ENCODE peak calls at places on chromosomes 13 and 19, in six cellular contexts. One of them, this sample, is unnamed.
A peak's percentile ranks its signal among the peaks of the same experiment; 100 is the strongest.

GRCh38 chr13:22937241-22937640 is 243.5 kb upstream of the SGCG start:
- DNase-seq in activated CD4-positive, CD25-positive, alpha-beta regulatory T cell treated with anti-CD3 and anti-CD28 coated beads, Interleukin-2, amount 50 U/mL, for 16 hours: no peak
- DNase-seq in activated naive CD8-positive, alpha-beta T cell treated with anti-CD3 and anti-CD28 coated beads for 36 hours: no peak
- DNase-seq in DMS153: no peak
- DNase-seq in EL: no peak
- DNase-seq in sigmoid colon: no peak
- DNase-seq in this sample: no peak

GRCh38 chr19:11699931-11700794 is 38.6 kb downstream of the ZNF823 start:
- DNase-seq in DMS153: no peak
- DNase-seq in EL: peak; percentile 28
- DNase-seq in activated naive CD8-positive, alpha-beta T cell treated with anti-CD3 and anti-CD28 coated beads for 36 hours: no peak
- DNase-seq in activated CD4-positive, CD25-positive, alpha-beta regulatory T cell treated with anti-CD3 and anti-CD28 coated beads, Interleukin-2, amount 50 U/mL, for 16 hours: no peak
- DNase-seq in sigmoid colon: no peak
- DNase-seq in this sample: peak; percentile 17

GRCh38 chr13:101289764-101290163 is 126.5 kb downstream of the NALCN start:
- DNase-seq in sigmoid colon: no peak
- DNase-seq in EL: peak; percentile 29
- DNase-seq in DMS153: peak; percentile 85
- DNase-seq in activated naive CD8-positive, alpha-beta T cell treated with anti-CD3 and anti-CD28 coated beads for 36 hours: no peak
- DNase-seq in activated CD4-positive, CD25-positive, alpha-beta regulatory T cell treated with anti-CD3 and anti-CD28 coated beads, Interleukin-2, amount 50 U/mL, for 16 hours: no peak
- DNase-seq in this sample: peak; percentile 64

GRCh38 chr19:39347332-39348227 is 5.4 kb downstream of the SAMD4B start:
- DNase-seq in EL: peak; percentile 34
- DNase-seq in sigmoid colon: no peak
- DNase-seq in activated CD4-positive, CD25-positive, alpha-beta regulatory T cell treated with anti-CD3 and anti-CD28 coated beads, Interleukin-2, amount 50 U/mL, for 16 hours: no peak
- DNase-seq in DMS153: no peak
- DNase-seq in activated naive CD8-positive, alpha-beta T cell treated with anti-CD3 and anti-CD28 coated beads for 36 hours: no peak
- DNase-seq in this sample: no peak

GRCh38 chr13:45506811-45507210 is 42.1 kb downstream of the COG3 start:
- DNase-seq in DMS153: no peak
- DNase-seq in activated CD4-positive, CD25-positive, alpha-beta regulatory T cell treated with anti-CD3 and anti-CD28 coated beads, Interleukin-2, amount 50 U/mL, for 16 hours: no peak
- DNase-seq in EL: no peak
- DNase-seq in sigmoid colon: no peak
- DNase-seq in activated naive CD8-positive, alpha-beta T cell treated with anti-CD3 and anti-CD28 coated beads for 36 hours: no peak
- DNase-seq in this sample: no peak

GRCh38 chr13:110479648-110480047 is 81.9 kb downstream of the RAB20 start:
- DNase-seq in activated naive CD8-positive, alpha-beta T cell treated with anti-CD3 and anti-CD28 coated beads for 36 hours: no peak
- DNase-seq in activated CD4-positive, CD25-positive, alpha-beta regulatory T cell treated with anti-CD3 and anti-CD28 coated beads, Interleukin-2, amount 50 U/mL, for 16 hours: no peak
- DNase-seq in DMS153: no peak
- DNase-seq in EL: no peak
- DNase-seq in sigmoid colon: no peak
- DNase-seq in this sample: no peak

GRCh38 chr19:12796146-12797071 is 5.1 kb downstream of the JUNB start:
- DNase-seq in activated naive CD8-positive, alpha-beta T cell treated with anti-CD3 and anti-CD28 coated beads for 36 hours: peak; percentile 71
- DNase-seq in EL: peak; percentile 79
- DNase-seq in sigmoid colon: peak; percentile 91
- DNase-seq in activated CD4-positive, CD25-positive, alpha-beta regulatory T cell treated with anti-CD3 and anti-CD28 coated beads, Interleukin-2, amount 50 U/mL, for 16 hours: peak; percentile 61
- DNase-seq in DMS153: peak; percentile 54
- DNase-seq in this sample: peak; percentile 83

GRCh38 chr19:40467007-40467565 is 285 bp downstream of the SPTBN4 start:
- DNase-seq in activated CD4-positive, CD25-positive, alpha-beta regulatory T cell treated with anti-CD3 and anti-CD28 coated beads, Interleukin-2, amount 50 U/mL, for 16 hours: no peak
- DNase-seq in sigmoid colon: peak; percentile 68
- DNase-seq in activated naive CD8-positive, alpha-beta T cell treated with anti-CD3 and anti-CD28 coated beads for 36 hours: peak; percentile 19
- DNase-seq in DMS153: no peak
- DNase-seq in EL: no peak
- DNase-seq in this sample: no peak

GRCh38 chr13:93296584-93296983 is 70.0 kb downstream of the GPC6 start:
- DNase-seq in activated naive CD8-positive, alpha-beta T cell treated with anti-CD3 and anti-CD28 coated beads for 36 hours: no peak
- DNase-seq in EL: no peak
- DNase-seq in activated CD4-positive, CD25-positive, alpha-beta regulatory T cell treated with anti-CD3 and anti-CD28 coated beads, Interleukin-2, amount 50 U/mL, for 16 hours: no peak
- DNase-seq in DMS153: no peak
- DNase-seq in sigmoid colon: no peak
- DNase-seq in this sample: no peak

GRCh38 chr13:24381539-24382265 is 72.3 kb downstream of the C1QTNF9 start:
- DNase-seq in activated naive CD8-positive, alpha-beta T cell treated with anti-CD3 and anti-CD28 coated beads for 36 hours: peak; percentile 5
- DNase-seq in sigmoid colon: no peak
- DNase-seq in EL: peak; percentile 4
- DNase-seq in activated CD4-positive, CD25-positive, alpha-beta regulatory T cell treated with anti-CD3 and anti-CD28 coated beads, Interleukin-2, amount 50 U/mL, for 16 hours: no peak
- DNase-seq in DMS153: no peak
- DNase-seq in this sample: no peak

GRCh38 chr13:42878721-42879120 is 97.3 kb downstream of the FAM216B start:
- DNase-seq in DMS153: no peak
- DNase-seq in EL: no peak
- DNase-seq in sigmoid colon: no peak
- DNase-seq in activated naive CD8-positive, alpha-beta T cell treated with anti-CD3 and anti-CD28 coated beads for 36 hours: no peak
- DNase-seq in activated CD4-positive, CD25-positive, alpha-beta regulatory T cell treated with anti-CD3 and anti-CD28 coated beads, Interleukin-2, amount 50 U/mL, for 16 hours: no peak
- DNase-seq in this sample: no peak

GRCh38 chr19:5006821-5007220 is 37.9 kb downstream of the KDM4B start:
- DNase-seq in activated naive CD8-positive, alpha-beta T cell treated with anti-CD3 and anti-CD28 coated beads for 36 hours: no peak
- DNase-seq in activated CD4-positive, CD25-positive, alpha-beta regulatory T cell treated with anti-CD3 and anti-CD28 coated beads, Interleukin-2, amount 50 U/mL, for 16 hours: no peak
- DNase-seq in EL: no peak
- DNase-seq in sigmoid colon: no peak
- DNase-seq in DMS153: no peak
- DNase-seq in this sample: no peak

GRCh38 chr19:12777217-12778019 is 2.1 kb upstream of the HOOK2 start:
- DNase-seq in sigmoid colon: peak; percentile 90
- DNase-seq in EL: peak; percentile 76
- DNase-seq in activated naive CD8-positive, alpha-beta T cell treated with anti-CD3 and anti-CD28 coated beads for 36 hours: peak; percentile 90
- DNase-seq in activated CD4-positive, CD25-positive, alpha-beta regulatory T cell treated with anti-CD3 and anti-CD28 coated beads, Interleukin-2, amount 50 U/mL, for 16 hours: peak; percentile 69
- DNase-seq in DMS153: peak; percentile 38
- DNase-seq in this sample: peak; percentile 59

GRCh38 chr19:55345818-55346724 is 6.4 kb downstream of the KMT5C start:
- DNase-seq in activated CD4-positive, CD25-positive, alpha-beta regulatory T cell treated with anti-CD3 and anti-CD28 coated beads, Interleukin-2, amount 50 U/mL, for 16 hours: no peak
- DNase-seq in EL: peak; percentile 30
- DNase-seq in DMS153: no peak
- DNase-seq in activated naive CD8-positive, alpha-beta T cell treated with anti-CD3 and anti-CD28 coated beads for 36 hours: no peak
- DNase-seq in sigmoid colon: no peak
- DNase-seq in this sample: no peak

GRCh38 chr13:23436680-23437079 is 3.2 kb upstream of the SACS start:
- DNase-seq in EL: no peak
- DNase-seq in activated naive CD8-positive, alpha-beta T cell treated with anti-CD3 and anti-CD28 coated beads for 36 hours: no peak
- DNase-seq in sigmoid colon: no peak
- DNase-seq in activated CD4-positive, CD25-positive, alpha-beta regulatory T cell treated with anti-CD3 and anti-CD28 coated beads, Interleukin-2, amount 50 U/mL, for 16 hours: no peak
- DNase-seq in DMS153: no peak
- DNase-seq in this sample: no peak

GRCh38 chr13:37473035-37473434 is 125.5 kb downstream of the POSTN start:
- DNase-seq in EL: no peak
- DNase-seq in sigmoid colon: no peak
- DNase-seq in DMS153: no peak
- DNase-seq in activated naive CD8-positive, alpha-beta T cell treated with anti-CD3 and anti-CD28 coated beads for 36 hours: no peak
- DNase-seq in activated CD4-positive, CD25-positive, alpha-beta regulatory T cell treated with anti-CD3 and anti-CD28 coated beads, Interleukin-2, amount 50 U/mL, for 16 hours: no peak
- DNase-seq in this sample: no peak

GRCh38 chr19:17318966-17319365 is 9.6 kb downstream of the DDA1 start:
- DNase-seq in activated CD4-positive, CD25-positive, alpha-beta regulatory T cell treated with anti-CD3 and anti-CD28 coated beads, Interleukin-2, amount 50 U/mL, for 16 hours: no peak
- DNase-seq in DMS153: no peak
- DNase-seq in sigmoid colon: no peak
- DNase-seq in activated naive CD8-positive, alpha-beta T cell treated with anti-CD3 and anti-CD28 coated beads for 36 hours: no peak
- DNase-seq in EL: no peak
- DNase-seq in this sample: no peak

GRCh38 chr19:35986664-35987570 is 8.1 kb upstream of the SDHAF1 start:
- DNase-seq in activated naive CD8-positive, alpha-beta T cell treated with anti-CD3 and anti-CD28 coated beads for 36 hours: peak; percentile 28
- DNase-seq in EL: no peak
- DNase-seq in DMS153: no peak
- DNase-seq in sigmoid colon: no peak
- DNase-seq in activated CD4-positive, CD25-positive, alpha-beta regulatory T cell treated with anti-CD3 and anti-CD28 coated beads, Interleukin-2, amount 50 U/mL, for 16 hours: no peak
- DNase-seq in this sample: peak; percentile 60

GRCh38 chr19:44737238-44738160 is 11.0 kb upstream of the BCL3 start:
- DNase-seq in sigmoid colon: no peak
- DNase-seq in activated naive CD8-positive, alpha-beta T cell treated with anti-CD3 and anti-CD28 coated beads for 36 hours: no peak
- DNase-seq in EL: no peak
- DNase-seq in activated CD4-positive, CD25-positive, alpha-beta regulatory T cell treated with anti-CD3 and anti-CD28 coated beads, Interleukin-2, amount 50 U/mL, for 16 hours: no peak
- DNase-seq in DMS153: no peak
- DNase-seq in this sample: no peak

GRCh38 chr19:16324384-16325160 is at the start of gene KLF2:
- DNase-seq in activated CD4-positive, CD25-positive, alpha-beta regulatory T cell treated with anti-CD3 and anti-CD28 coated beads, Interleukin-2, amount 50 U/mL, for 16 hours: peak; percentile 85
- DNase-seq in DMS153: peak; percentile 11
- DNase-seq in EL: peak; percentile 91
- DNase-seq in activated naive CD8-positive, alpha-beta T cell treated with anti-CD3 and anti-CD28 coated beads for 36 hours: peak; percentile 87
- DNase-seq in sigmoid colon: peak; percentile 97
- DNase-seq in this sample: peak; percentile 72

This sample was measured in SHP77.